ENCODE peak calls at places on chromosomes 2 and 18, in four cellular contexts. V is ovary, G is GM23338, W is hepatocyte. H is an unnamed sample.
A peak's percentile ranks its signal among the peaks of the same experiment; 100 is the strongest.

GRCh38 chr18:23504720-23505119 is 1.4 kb downstream of the RMC1 start:
- DNase-seq in V (no peak), G (no peak), W (peak; percentile 30), H (no peak)

GRCh38 chr2:147790580-147790979 is 54.2 kb upstream of the ACVR2A start:
- DNase-seq in V (no peak), G (no peak), W (no peak), H (no peak)

GRCh38 chr2:18262601-18263000 is 297.9 kb downstream of the RDH14 start:
- DNase-seq in V (no peak), G (no peak), W (no peak), H (no peak)

GRCh38 chr2:150532883-150533282 is 45.4 kb upstream of the RND3 start:
- DNase-seq in V (no peak), G (no peak), W (no peak), H (no peak)

GRCh38 chr2:69007603-69008002 is 5.4 kb upstream of the ANTXR1 start:
- DNase-seq in V (no peak), G (no peak), W (no peak), H (no peak)

GRCh38 chr2:29273704-29274611 is 158.7 kb downstream of the CLIP4 start:
- DNase-seq in V (no peak), G (no peak), W (no peak), H (no peak)

GRCh38 chr2:201483337-201483736 is 31.8 kb downstream of the STRADB start:
- DNase-seq in V (no peak), G (no peak), W (no peak), H (no peak)

GRCh38 chr2:138365581-138365980 is 136.0 kb upstream of the SPOPL start:
- DNase-seq in V (no peak), G (no peak), W (no peak), H (no peak)

GRCh38 chr2:199471443-199472057 is 13.8 kb upstream of the SATB2 start:
- DNase-seq in V (no peak), G (peak; percentile 94), W (peak; percentile 86), H (peak; percentile 82)

GRCh38 chr18:74497778-74498177 is 1.6 kb downstream of the CNDP2 start:
- DNase-seq in V (no peak), G (no peak), W (no peak), H (no peak)

GRCh38 chr2:151991010-151991409 is 107.8 kb downstream of the CACNB4 start:
- DNase-seq in V (no peak), G (no peak), W (no peak), H (no peak)

GRCh38 chr2:26764906-26765305 is 822 bp downstream of the SLC35F6 start:
- DNase-seq in V (no peak), G (no peak), W (no peak), H (no peak)

GRCh38 chr2:26768759-26769500 is 4.8 kb downstream of the SLC35F6 start:
- DNase-seq in V (peak; percentile 40), G (no peak), W (peak; percentile 45), H (no peak)

GRCh38 chr2:26765475-26766200 is 1.6 kb downstream of the SLC35F6 start:
- DNase-seq in V (no peak), G (no peak), W (no peak), H (no peak)

GRCh38 chr2:26767894-26768487 is 3.9 kb downstream of the SLC35F6 start:
- DNase-seq in V (no peak), G (no peak), W (no peak), H (no peak)

GRCh38 chr2:26767129-26767528 is 3.0 kb downstream of the SLC35F6 start:
- DNase-seq in V (no peak), G (no peak), W (peak; percentile 31), H (no peak)
- H3K4me1 ChIP-seq in V (peaks cover 23% of the 10 kb centered on the region), G (no peaks in the 10 kb centered on the region), W (peaks cover 35% of the 10 kb centered on the region), H (peaks cover 14% of the 10 kb centered on the region)

DNA sequence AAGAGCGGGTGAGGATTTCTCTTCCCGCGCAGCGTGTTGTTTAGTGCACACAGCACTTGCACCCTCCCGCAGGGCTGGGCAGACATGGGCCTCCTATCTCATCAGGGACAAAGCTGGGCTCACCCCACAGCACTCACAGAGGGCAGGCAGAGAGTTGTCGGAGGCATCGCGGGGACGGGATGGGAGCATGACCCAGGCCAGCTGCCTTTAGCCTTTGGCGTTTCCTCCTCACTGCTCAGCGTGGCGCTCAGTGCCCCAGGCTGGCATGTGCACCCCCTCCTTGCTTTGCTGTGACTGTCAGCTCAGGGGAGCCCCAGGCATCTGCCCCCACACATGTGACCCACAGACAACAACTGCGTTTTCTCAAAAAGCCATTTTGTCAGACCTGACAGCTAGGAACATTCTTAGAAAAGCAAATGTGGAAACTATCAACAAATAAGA is 101.1 kb downstream of the RNF144A start:
- DNase-seq in V (no peak), G (no peak), W (no peak), H (no peak)
- H3K27ac ChIP-seq in V (no peak overlapping the region), G (no peak overlapping the region), W (no peak overlapping the region), H (no peak overlapping the region)

DNA sequence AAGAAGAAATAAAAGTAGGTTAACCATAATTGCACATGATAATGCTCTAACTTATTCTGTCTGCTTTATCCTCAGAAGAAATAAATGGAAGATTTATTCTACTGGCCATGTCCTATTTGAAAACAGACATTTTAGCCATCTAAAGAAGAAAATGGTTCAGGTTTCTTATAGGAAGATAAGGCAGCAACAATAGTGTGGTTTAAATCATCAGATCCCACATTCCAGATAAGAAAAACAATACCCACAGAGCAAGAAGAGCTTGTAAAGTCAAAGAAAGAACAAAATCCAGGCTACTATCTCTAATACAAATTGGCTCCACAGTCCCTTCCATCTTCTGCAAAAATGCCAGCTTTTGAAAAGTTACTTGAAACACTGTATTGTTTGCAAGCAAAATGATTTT is 49.3 kb downstream of the L3MBTL4 start:
- DNase-seq in V (no peak), G (no peak), W (no peak), H (no peak)
- H3K27me3 ChIP-seq in V (no peaks in the 10 kb centered on the region), G (no peaks in the 10 kb centered on the region), W (no peaks in the 10 kb centered on the region), H (no peaks in the 10 kb centered on the region)

DNA sequence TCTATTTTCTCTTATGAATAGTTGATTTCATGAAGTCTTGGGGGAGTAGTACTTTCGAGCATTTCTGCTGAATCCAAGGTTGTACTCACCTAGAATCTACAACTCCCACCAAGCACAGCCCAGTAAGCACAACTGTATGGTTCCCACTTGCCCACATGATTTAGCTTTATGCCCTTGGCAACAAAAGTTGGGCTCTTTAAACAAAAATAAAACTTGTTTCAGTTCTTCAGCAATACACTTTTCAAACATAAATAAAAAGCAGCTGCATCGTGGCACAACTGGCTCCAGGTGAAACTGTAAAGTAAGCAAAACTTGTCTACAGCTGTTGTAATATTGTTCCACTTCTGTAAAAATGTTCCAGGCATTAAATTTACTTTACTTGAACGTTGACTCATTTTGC is 99.8 kb upstream of the FSIP2 start:
- DNase-seq in V (no peak), G (no peak), W (no peak), H (no peak)
- H3K4me1 ChIP-seq in V (no peaks in the 10 kb centered on the region), G (peaks cover 8% of the 10 kb centered on the region), W (peaks cover 1% of the 10 kb centered on the region), H (no peaks in the 10 kb centered on the region)

DNA sequence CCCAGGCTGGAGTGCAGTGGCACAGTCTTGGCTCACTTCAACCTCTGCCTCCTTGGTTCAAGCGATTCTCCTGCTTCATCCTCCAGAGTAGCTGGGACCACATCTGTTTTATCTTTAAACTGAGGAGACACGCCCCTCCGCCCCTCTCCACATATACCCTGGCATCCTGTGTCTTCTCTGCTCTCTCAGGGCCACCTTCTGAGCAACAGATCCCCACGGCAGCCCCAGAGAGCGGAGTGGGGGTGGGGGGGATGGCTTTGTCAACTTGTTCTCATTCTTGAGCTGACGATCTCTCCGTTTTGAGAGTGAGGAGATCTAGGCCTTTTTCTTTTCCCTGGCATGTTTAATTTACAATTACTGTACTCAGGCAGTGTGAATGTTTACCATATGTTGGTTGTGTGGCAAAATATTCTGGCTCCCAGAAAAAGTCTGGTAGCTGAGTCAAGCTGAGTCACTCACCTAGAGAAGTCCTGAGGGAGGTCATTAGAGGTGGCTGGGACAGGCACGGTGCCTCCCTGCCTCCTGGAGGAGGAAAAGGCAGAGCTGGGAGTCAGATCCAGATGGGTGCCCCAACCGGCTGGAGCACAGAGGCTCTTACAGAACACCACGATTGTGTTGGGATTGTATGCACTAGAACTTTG is 19.5 kb upstream of the ID2 start:
- DNase-seq in V (no peak), G (no peak), W (peak; percentile 49), H (no peak)
- H3K27ac ChIP-seq in V (no peak overlapping the region), G (no peak overlapping the region), W (no peak overlapping the region), H (no peak overlapping the region)

GRCh38 chr18:4068552-4069158 is 386.5 kb downstream of the DLGAP1 start:
- DNase-seq in V (no peak), G (peak; percentile 81), W (peak; percentile 75), H (no peak)
- H3K27me3 ChIP-seq in V (no peaks in the 10 kb centered on the region), G (no peaks in the 10 kb centered on the region), W (no peaks in the 10 kb centered on the region), H (no peaks in the 10 kb centered on the region)

DNA sequence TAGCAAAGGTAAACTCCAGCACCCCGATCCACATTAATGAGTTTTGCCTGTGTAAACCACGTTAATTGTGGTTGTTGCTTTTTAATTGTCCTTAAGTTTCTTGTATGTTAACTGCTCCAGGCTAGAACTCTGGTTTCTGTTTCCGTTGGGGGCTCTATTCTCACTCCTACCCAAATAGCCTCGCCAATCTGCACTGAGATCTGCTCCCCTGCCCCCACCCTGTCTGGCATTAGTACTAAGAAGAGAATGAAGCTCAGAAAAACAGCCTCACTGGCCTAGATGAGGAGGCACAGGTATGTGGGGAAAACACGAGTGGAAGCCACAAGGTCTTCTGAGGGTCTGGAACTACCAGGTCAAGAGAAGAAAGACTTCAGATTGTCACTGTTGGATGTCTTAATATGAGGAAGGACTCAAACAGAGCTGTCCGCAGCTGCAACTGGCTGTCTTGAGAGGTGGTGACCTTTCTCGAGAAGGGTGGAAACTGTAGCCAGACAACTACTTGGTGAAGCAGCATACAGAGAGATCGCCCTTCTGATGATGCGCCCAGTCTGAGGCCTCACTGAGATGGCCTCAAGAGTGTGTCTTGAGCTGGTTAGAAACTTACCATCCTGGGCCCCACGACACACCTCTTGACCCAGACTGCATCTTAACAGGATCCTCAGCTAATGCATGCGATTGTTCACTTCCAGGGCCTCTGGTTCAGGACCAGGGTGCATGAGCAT is 73.1 kb downstream of the TGOLN2 start:
- DNase-seq in V (no peak), G (no peak), W (no peak), H (no peak)
- H3K4me1 ChIP-seq in V (peaks cover 32% of the 10 kb centered on the region), G (peaks cover 93% of the 10 kb centered on the region), W (peaks cover 67% of the 10 kb centered on the region), H (peaks cover 8% of the 10 kb centered on the region)

DNA sequence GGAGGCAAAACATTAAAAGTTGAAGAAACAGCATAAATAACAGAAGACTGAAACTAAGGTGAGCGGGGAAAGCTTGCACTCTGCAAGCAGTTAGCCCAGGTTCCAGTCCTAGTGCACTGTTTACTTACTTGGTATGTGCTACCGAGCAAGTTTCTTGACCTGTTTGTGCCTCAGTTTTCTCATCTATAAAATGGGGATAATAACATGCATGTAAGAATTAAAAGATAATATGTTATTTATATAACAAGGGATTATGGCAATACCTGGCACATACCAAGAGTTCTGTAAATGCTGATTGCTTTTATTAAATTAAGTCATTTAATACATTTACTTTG is 37.1 kb upstream of the IKZF2 start:
- DNase-seq in V (no peak), G (no peak), W (no peak), H (no peak)
- H3K27ac ChIP-seq in V (no peak overlapping the region), G (peak overlapping the region; percentile 93), W (peak overlapping the region; percentile 40), H (no peak overlapping the region)

DNA sequence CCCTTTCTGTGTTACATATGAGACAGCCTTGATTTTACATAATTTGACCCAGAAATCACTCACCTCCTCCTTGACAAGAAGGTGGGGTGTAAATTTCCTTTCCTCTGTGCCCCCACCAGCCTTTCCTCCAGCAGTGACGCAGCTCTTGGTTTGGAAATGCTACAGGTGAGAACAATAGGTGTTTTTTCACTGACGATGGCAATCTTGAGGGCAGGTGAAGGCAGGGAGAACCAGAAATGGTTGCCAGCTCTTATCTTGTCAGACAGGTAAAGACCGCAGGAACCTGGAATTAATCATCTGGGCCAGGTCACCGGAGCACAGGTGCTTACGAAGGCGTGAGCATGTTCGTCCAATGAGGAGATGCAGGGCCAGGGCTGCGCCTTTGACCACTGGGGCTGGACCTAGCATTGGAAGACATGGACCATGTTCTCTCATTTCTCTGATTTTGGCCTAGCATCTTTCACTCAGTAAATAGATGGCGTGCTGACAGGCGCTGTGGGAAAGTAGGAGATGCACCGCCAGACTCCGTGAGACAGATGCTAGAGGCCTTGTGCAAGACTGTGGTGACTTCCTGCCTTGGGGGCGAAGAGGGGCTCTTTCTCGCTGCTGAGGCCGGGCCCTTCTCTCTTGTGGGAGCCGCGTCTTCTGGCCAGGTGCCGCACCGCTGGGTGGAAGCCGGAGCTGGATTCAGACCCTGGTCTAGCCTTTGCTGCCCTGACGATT is 4.0 kb downstream of the CIDEA start:
- DNase-seq in V (no peak), G (peak; percentile 9), W (no peak), H (no peak)
- H3K27me3 ChIP-seq in V (no peaks in the 10 kb centered on the region), G (peaks cover 45% of the 10 kb centered on the region), W (peaks cover 51% of the 10 kb centered on the region), H (no peaks in the 10 kb centered on the region)

H was measured in pancreas.